ENCODE peak calls at places on chromosome 17, in ten cellular contexts. U is gastrocnemius medialis; K is heart right ventricle; R is CD8-positive, alpha-beta T cell; W is RWPE1; N is psoas muscle; G is fibroblast of lung; I is lower lobe of right lung; B is CD4-positive, alpha-beta T cell; L is testis. H is an unnamed sample.

GRCh38 chr17:56809106-56809819 is 24.5 kb downstream of the C17orf67 start:
- DNase-seq in U (no peak), K (no peak), R (no peak), W (no peak), N (no peak), G (no peak), I (no peak), B (no peak), L (no peak), H (no peak)

GRCh38 chr17:44522883-44523671 is 19.9 kb upstream of the GPATCH8 start:
- DNase-seq in U (peak), K (peak), R (no peak), W (peak), N (peak), G (peak), I (peak), B (peak), L (peak), H (no peak)

GRCh38 chr17:39627717-39628516 is 1.2 kb downstream of the PPP1R1B start:
- DNase-seq in U (no peak), K (no peak), R (no peak), W (no peak), N (no peak), G (no peak), I (no peak), B (no peak), L (no peak), H (no peak)

GRCh38 chr17:31582151-31582907 is 190.9 kb downstream of the RAB11FIP4 start:
- DNase-seq in U (peak), K (peak), R (no peak), W (no peak), N (peak), G (peak), I (peak), B (no peak), L (peak), H (peak)

GRCh38 chr17:75061055-75061438 is 14.0 kb downstream of the KCTD2 start:
- DNase-seq in U (no peak), K (no peak), R (no peak), W (no peak), N (no peak), G (no peak), I (no peak), B (no peak), L (no peak), H (no peak)

GRCh38 chr17:39462644-39463375 is 1.5 kb downstream of the CDK12 start:
- DNase-seq in U (no peak), K (no peak), R (no peak), W (no peak), N (no peak), G (peak), I (peak), B (no peak), L (peak), H (no peak)

GRCh38 chr17:46873941-46874645 is 22.7 kb downstream of the WNT9B start:
- DNase-seq in U (no peak), K (no peak), R (no peak), W (no peak), N (no peak), G (no peak), I (no peak), B (no peak), L (no peak), H (no peak)

GRCh38 chr17:72419866-72420774 is 299.3 kb downstream of the SOX9 start:
- DNase-seq in U (no peak), K (no peak), R (no peak), W (no peak), N (no peak), G (peak), I (no peak), B (no peak), L (no peak), H (no peak)

GRCh38 chr17:76792348-76792747 is 54.4 kb downstream of the MFSD11 start:
- DNase-seq in U (no peak), K (no peak), R (no peak), W (no peak), N (no peak), G (no peak), I (no peak), B (no peak), L (no peak), H (no peak)

GRCh38 chr17:75771334-75772281 is 6.6 kb upstream of the GALK1 start:
- DNase-seq in U (no peak), K (no peak), R (no peak), W (no peak), N (no peak), G (no peak), I (no peak), B (no peak), L (no peak), H (no peak)

GRCh38 chr17:13204607-13205237 is 186.9 kb upstream of the ELAC2 start:
- DNase-seq in U (no peak), K (no peak), R (no peak), W (no peak), N (no peak), G (peak), I (no peak), B (no peak), L (no peak), H (no peak)

GRCh38 chr17:73838815-73839214 is 194.6 kb upstream of the SDK2 start:
- DNase-seq in U (no peak), K (no peak), R (no peak), W (no peak), N (no peak), G (no peak), I (no peak), B (no peak), L (no peak), H (no peak)

GRCh38 chr17:80855968-80856862 is 135.4 kb upstream of the CHMP6 start:
- DNase-seq in U (peak), K (no peak), R (no peak), W (peak), N (peak), G (peak), I (no peak), B (peak), L (no peak), H (no peak)

GRCh38 chr17:37310940-37311339 is 64.8 kb upstream of the C17orf78 start:
- DNase-seq in U (no peak), K (no peak), R (no peak), W (no peak), N (no peak), G (peak), I (no peak), B (no peak), L (no peak), H (no peak)

GRCh38 chr17:60154616-60155426 is 5.0 kb downstream of the CA4 start:
- DNase-seq in U (no peak), K (peak), R (no peak), W (peak), N (peak), G (peak), I (peak), B (no peak), L (no peak), H (no peak)

GRCh38 chr17:3738562-3739295 is 15.0 kb downstream of the HASPIN start:
- DNase-seq in U (peak), K (no peak), R (no peak), W (peak), N (no peak), G (peak), I (peak), B (peak), L (peak), H (peak)

GRCh38 chr17:37338847-37339246 is 36.9 kb upstream of the C17orf78 start:
- DNase-seq in U (no peak), K (no peak), R (no peak), W (no peak), N (no peak), G (no peak), I (no peak), B (no peak), L (no peak), H (no peak)

GRCh38 chr17:78338860-78339259 is 21.0 kb downstream of the SOCS3 start:
- DNase-seq in U (no peak), K (no peak), R (no peak), W (peak), N (no peak), G (no peak), I (no peak), B (no peak), L (no peak), H (no peak)

GRCh38 chr17:49471769-49472168 is 23.3 kb upstream of the NGFR start:
- DNase-seq in U (no peak), K (no peak), R (no peak), W (no peak), N (no peak), G (no peak), I (no peak), B (no peak), L (no peak), H (no peak)

GRCh38 chr17:73283841-73284282 is 22.2 kb upstream of the CPSF4L start:
- DNase-seq in U (peak), K (no peak), R (no peak), W (no peak), N (no peak), G (no peak), I (no peak), B (no peak), L (peak), H (peak)

GRCh38 chr17:41959336-41960095 is 7.1 kb upstream of the CNP start:
- DNase-seq in U (no peak), K (no peak), R (no peak), W (no peak), N (no peak), G (peak), I (no peak), B (no peak), L (peak), H (no peak)

GRCh38 chr17:10583834-10584233 is 34.4 kb upstream of the MYH2 start:
- DNase-seq in U (peak), K (no peak), R (no peak), W (no peak), N (no peak), G (no peak), I (no peak), B (no peak), L (no peak), H (no peak)

GRCh38 chr17:31266042-31266441 is 31.0 kb downstream of the OMG start:
- DNase-seq in U (no peak), K (no peak), R (no peak), W (no peak), N (no peak), G (no peak), I (no peak), B (peak), L (no peak), H (no peak)

GRCh38 chr17:3385869-3386816 is at the start of gene OR3A2:
- DNase-seq in U (no peak), K (no peak), R (no peak), W (peak), N (no peak), G (no peak), I (no peak), B (peak), L (peak), H (no peak)

GRCh38 chr17:7850118-7850504 is 4.8 kb upstream of the TMEM88 start:
- DNase-seq in U (no peak), K (no peak), R (no peak), W (no peak), N (no peak), G (no peak), I (no peak), B (no peak), L (no peak), H (no peak)

GRCh38 chr17:75901727-75902126 is 3.0 kb downstream of the MRPL38 start:
- DNase-seq in U (no peak), K (no peak), R (no peak), W (no peak), N (no peak), G (no peak), I (no peak), B (no peak), L (no peak), H (no peak)

GRCh38 chr17:59154335-59154720 is 658 bp downstream of the SKA2 start:
- DNase-seq in U (no peak), K (peak), R (no peak), W (peak), N (peak), G (peak), I (peak), B (no peak), L (peak), H (peak)

GRCh38 chr17:81404557-81405165 is 9.4 kb downstream of the BAHCC1 start:
- DNase-seq in U (peak), K (no peak), R (no peak), W (no peak), N (no peak), G (no peak), I (no peak), B (no peak), L (no peak), H (no peak)

GRCh38 chr17:77508047-77508715 is 367.4 kb downstream of the SEC14L1 start:
- DNase-seq in U (no peak), K (no peak), R (no peak), W (no peak), N (no peak), G (no peak), I (no peak), B (no peak), L (peak), H (no peak)

GRCh38 chr17:8941520-8941919 is 24.0 kb downstream of the PIK3R5 start:
- DNase-seq in U (no peak), K (no peak), R (peak), W (no peak), N (no peak), G (no peak), I (peak), B (peak), L (no peak), H (no peak)

GRCh38 chr17:7214300-7215135 is 5.1 kb downstream of the DLG4 start:
- DNase-seq in U (peak), K (peak), R (peak), W (peak), N (peak), G (peak), I (peak), B (peak), L (peak), H (peak)

GRCh38 chr17:57463103-57463885 is 207.0 kb downstream of the MSI2 start:
- DNase-seq in U (no peak), K (no peak), R (no peak), W (no peak), N (no peak), G (peak), I (no peak), B (no peak), L (no peak), H (no peak)

DNA sequence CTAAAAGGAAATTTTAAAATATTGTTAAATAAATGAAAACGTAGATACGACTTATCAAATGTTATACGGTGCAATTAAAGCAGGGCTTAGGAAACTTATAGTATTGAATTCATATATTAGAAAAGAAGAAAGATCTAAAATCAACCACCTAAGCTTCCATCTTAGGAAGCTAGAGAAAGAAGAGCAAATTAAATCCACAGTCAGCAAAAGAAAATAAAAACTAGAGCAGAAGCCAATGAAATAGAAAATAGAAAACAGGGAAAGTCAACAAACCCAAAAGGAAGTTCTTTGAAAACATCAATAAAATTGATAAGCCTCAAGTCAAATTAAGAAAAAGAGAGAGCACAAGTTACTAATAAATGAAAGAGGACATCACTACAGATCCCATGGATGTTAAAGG is 74.6 kb upstream of the CACNG5 start:
- DNase-seq in U (no peak), K (no peak), R (no peak), W (no peak), N (no peak), G (no peak), I (no peak), B (no peak), L (no peak), H (no peak)
- H3K27ac ChIP-seq in U (no peak), K (no peak), R (no peak), W (no peak), N (no peak), G (no peak), I (no peak), B (no peak), L (no peak), H (no peak)

GRCh38 chr17:79699386-79700036 is 31.2 kb upstream of the ENPP7 start:
- DNase-seq in U (no peak), K (no peak), R (no peak), W (no peak), N (no peak), G (no peak), I (no peak), B (no peak), L (no peak), H (no peak)

GRCh38 chr17:79698086-79698690 is 32.6 kb upstream of the ENPP7 start:
- DNase-seq in U (no peak), K (no peak), R (no peak), W (no peak), N (no peak), G (no peak), I (no peak), B (no peak), L (no peak), H (peak)

GRCh38 chr17:79702071-79702470 is 28.7 kb upstream of the ENPP7 start:
- DNase-seq in U (no peak), K (no peak), R (no peak), W (no peak), N (no peak), G (no peak), I (no peak), B (no peak), L (no peak), H (no peak)

GRCh38 chr17:79702550-79703236 is 28.1 kb upstream of the ENPP7 start:
- DNase-seq in U (no peak), K (no peak), R (no peak), W (no peak), N (no peak), G (no peak), I (no peak), B (no peak), L (no peak), H (no peak)

GRCh38 chr17:79700574-79700973 is 30.2 kb upstream of the ENPP7 start:
- DNase-seq in U (no peak), K (no peak), R (no peak), W (no peak), N (no peak), G (no peak), I (no peak), B (no peak), L (no peak), H (no peak)
- H3K27ac ChIP-seq in U (no peak), K (no peak), R (no peak), W (no peak), N (no peak), G (no peak), I (no peak), B (no peak), L (no peak), H (no peak)

DNA sequence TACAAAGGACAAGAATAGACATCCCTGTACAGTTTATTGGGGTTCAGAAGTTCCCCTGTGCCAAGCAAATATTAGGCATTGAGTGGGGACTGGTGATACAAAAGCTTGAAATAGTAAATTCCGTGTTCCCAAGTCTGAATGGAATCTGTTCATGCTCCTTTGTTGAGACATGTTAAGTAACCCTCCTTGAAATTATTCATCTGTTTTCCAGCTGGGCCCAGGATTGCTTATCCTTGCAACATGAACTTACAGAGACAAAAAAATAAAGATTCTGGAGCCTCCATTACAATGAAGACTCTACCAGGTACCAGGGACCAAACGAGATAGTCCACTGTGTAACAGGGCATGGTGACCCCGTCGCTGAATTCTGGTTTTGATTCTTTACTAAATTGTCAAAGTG is 6.1 kb upstream of the CCL8 start:
- DNase-seq in U (no peak), K (no peak), R (no peak), W (no peak), N (no peak), G (no peak), I (no peak), B (no peak), L (no peak), H (no peak)
- H3K27ac ChIP-seq in U (peak), K (peak), R (no peak), W (no peak), N (no peak), G (no peak), I (peak), B (no peak), L (no peak), H (no peak)

GRCh38 chr17:2299756-2300155 is 3.8 kb downstream of the SMG6 start:
- DNase-seq in U (no peak), K (no peak), R (no peak), W (no peak), N (no peak), G (no peak), I (no peak), B (no peak), L (no peak), H (no peak)
- H3K27ac ChIP-seq in U (no peak), K (no peak), R (no peak), W (no peak), N (no peak), G (no peak), I (no peak), B (no peak), L (no peak), H (no peak)

DNA sequence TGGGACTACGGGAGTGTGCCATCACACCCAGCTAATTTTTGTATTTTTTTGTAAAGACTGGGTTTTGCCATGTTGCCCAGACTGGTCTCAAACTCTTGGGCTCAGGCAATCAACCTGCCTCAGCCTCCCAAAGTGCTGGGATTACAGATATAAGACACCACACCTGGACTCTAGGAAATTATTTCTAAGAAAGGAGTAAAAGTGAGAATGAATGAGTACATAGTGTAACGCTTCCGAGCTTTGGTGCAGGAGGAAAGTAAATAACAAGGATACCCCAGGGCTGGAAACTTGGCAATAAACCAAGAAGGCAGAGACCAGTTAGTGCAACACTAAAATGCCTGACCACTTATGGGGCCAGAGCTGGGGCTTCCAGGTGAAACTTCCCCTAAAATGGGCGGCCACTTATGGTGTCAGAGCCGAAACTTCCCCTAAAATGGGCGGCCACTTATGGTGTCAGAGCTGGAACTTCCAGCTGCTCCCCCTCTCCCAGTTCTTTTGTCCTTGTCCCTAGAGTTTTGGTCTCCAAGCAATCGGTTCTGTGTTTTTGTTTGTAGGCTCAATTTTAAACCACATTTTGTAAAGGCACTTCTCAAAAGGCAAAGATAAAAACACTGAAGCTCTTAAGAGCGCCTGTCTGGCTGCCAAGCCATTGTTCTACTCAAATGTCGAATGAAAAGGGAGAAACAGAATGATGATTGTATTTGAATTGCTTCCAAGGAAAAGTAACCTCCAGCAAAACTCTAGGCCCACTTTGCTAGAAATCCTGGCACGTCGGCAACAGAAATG is 64.0 kb downstream of the NXN start:
- DNase-seq in U (no peak), K (peak), R (no peak), W (no peak), N (peak), G (peak), I (no peak), B (no peak), L (no peak), H (no peak)
- H3K27ac ChIP-seq in U (peak), K (peak), R (no peak), W (peak), N (peak), G (no peak), I (peak), B (no peak), L (peak), H (no peak)

DNA sequence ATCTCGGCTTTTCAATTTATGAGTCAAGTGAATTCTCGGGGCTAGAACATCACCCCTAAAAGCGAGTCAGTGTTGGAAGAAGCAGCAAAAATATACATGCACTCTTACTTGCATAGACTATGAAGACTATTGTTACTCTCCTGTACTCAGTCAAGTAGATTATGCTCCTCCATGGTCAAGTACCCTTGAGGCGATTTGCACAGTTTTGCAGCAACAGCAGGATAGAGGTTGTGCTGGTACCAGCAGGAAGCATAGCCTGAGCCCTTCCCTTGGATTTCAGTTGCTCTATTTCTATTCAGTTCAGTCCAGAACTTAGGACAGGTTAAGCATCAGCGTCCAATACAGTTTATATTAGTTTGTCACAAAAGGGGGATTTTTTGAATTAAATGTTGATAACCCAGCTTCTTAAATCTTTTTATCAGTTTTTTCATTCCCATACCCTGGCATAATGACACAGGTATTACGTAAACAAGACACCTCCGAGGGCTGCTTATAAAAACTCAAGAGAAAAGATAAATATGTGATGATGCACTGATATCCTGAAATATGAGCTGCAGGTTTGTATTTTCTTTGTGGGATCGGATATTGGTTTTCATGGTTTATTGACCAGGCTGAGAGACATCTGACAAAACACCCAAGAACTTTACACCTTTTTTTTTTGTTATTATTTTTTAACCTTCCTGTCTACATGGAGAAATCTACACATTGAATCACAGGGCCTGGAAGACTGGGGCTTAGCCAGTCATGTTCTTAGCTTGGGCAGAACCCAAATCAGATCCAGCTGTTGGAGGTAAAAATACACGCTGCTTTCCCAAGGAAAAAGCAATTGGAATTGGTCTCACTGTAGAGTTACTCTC is 144.1 kb downstream of the PITPNC1 start:
- DNase-seq in U (no peak), K (no peak), R (no peak), W (no peak), N (no peak), G (no peak), I (no peak), B (no peak), L (no peak), H (no peak)
- H3K27ac ChIP-seq in U (peak), K (no peak), R (no peak), W (no peak), N (no peak), G (no peak), I (no peak), B (no peak), L (no peak), H (no peak)

H was measured in substantia nigra.